ENCODE peak calls at places on chromosomes 5 and 9, in ten cellular contexts. B is astrocyte of the cerebellum, Q is spleen, Y is GM10248, N is Panc1, Z is A549, H is GM13977, X is H9, V is HFF-Myc, O is PC-3. E is an unnamed sample.
A peak's percentile ranks its signal among the peaks of the same experiment; 100 is the strongest.

GRCh38 chr5:98214240-98215051 is 559.0 kb upstream of the RGMB start:
- DNase-seq in Y (no peak), Q (no peak), V (no peak), H (no peak), O (peak; percentile 94), X (no peak), Z (no peak), B (peak; percentile 54), N (no peak), E (no peak)

GRCh38 chr5:27727254-27727653 is 688.9 kb upstream of the CDH9 start:
- DNase-seq in V (no peak), Z (no peak), N (no peak), B (no peak), O (no peak), H (no peak), X (no peak), Q (no peak), Y (no peak), E (no peak)

GRCh38 chr9:93464395-93464794 is 11.0 kb upstream of the FAM120AOS start:
- DNase-seq in X (no peak), B (no peak), Y (peak; percentile 23), H (peak; percentile 16), V (no peak), Z (no peak), Q (no peak), N (no peak), O (no peak), E (no peak)

GRCh38 chr5:21219966-21220365 is 1232.0 kb upstream of the CDH18 start:
- DNase-seq in N (no peak), O (no peak), Z (no peak), Q (no peak), X (no peak), B (no peak), Y (no peak), H (no peak), V (no peak), E (no peak)

GRCh38 chr9:124550080-124550479 is 42.9 kb upstream of the NR5A1 start:
- DNase-seq in V (no peak), B (no peak), X (no peak), Z (no peak), H (no peak), O (no peak), N (no peak), Y (no peak), Q (no peak), E (no peak)

GRCh38 chr5:137714931-137715330 is 21.0 kb downstream of the KLHL3 start:
- DNase-seq in B (no peak), O (no peak), N (no peak), Y (no peak), X (no peak), Q (no peak), H (no peak), V (no peak), Z (no peak), E (no peak)

GRCh38 chr5:137738947-137739346 is 3.1 kb upstream of the KLHL3 start:
- DNase-seq in V (no peak), Y (no peak), H (no peak), N (no peak), O (no peak), Z (no peak), Q (no peak), X (no peak), B (no peak), E (no peak)

GRCh38 chr5:174903333-174903732 is 179.0 kb downstream of the MSX2 start:
- DNase-seq in B (no peak), Q (no peak), V (no peak), X (peak; percentile 49), N (no peak), Y (no peak), O (peak; percentile 3), H (no peak), Z (no peak), E (no peak)

GRCh38 chr9:31542384-31543055 is 841.9 kb upstream of the ACO1 start:
- DNase-seq in Q (no peak), Z (no peak), N (peak; percentile 7), X (peak; percentile 52), B (peak; percentile 12), Y (peak; percentile 22), O (no peak), V (no peak), H (peak; percentile 31), E (no peak)

GRCh38 chr5:34621280-34622045 is 34.7 kb upstream of the RAI14 start:
- DNase-seq in Z (no peak), O (no peak), N (no peak), Q (no peak), H (no peak), B (peak; percentile 23), V (no peak), X (no peak), Y (no peak), E (no peak)

GRCh38 chr5:106331415-106331814 is 1339.3 kb downstream of the EFNA5 start:
- DNase-seq in Q (no peak), Y (no peak), N (no peak), V (peak; percentile 99), O (no peak), X (no peak), H (no peak), Z (no peak), B (peak; percentile 80), E (no peak)

GRCh38 chr5:135137146-135137915 is 103.3 kb upstream of the PITX1 start:
- DNase-seq in Z (no peak), V (no peak), Q (no peak), B (no peak), Y (no peak), X (no peak), H (no peak), N (no peak), O (no peak), E (no peak)

GRCh38 chr9:20463823-20464222 is 158.5 kb downstream of the MLLT3 start:
- DNase-seq in V (no peak), Y (no peak), Z (no peak), Q (no peak), X (no peak), N (no peak), O (no peak), H (no peak), B (no peak), E (no peak)

DNA sequence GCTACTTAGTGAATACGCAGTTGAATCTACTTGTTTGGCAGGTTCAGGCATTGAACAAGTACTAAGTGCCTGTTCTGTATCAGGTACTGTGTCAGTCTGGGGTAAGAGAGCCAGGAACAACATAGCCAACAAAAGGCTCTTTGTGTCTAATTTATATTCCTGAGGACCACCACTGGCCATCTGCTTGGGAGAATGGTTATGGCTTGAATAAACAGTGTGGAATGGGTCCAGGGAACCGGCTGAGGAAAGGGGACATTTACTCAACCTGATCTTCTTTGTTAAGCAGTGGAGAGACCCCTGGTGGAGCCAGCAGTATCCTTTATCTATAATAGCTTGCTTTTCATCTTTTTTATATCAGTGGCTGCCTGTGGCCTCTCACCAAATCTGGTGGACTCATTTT is 38.6 kb downstream of the EXOSC2 start:
- DNase-seq in Q (no peak), Z (no peak), Y (no peak), V (no peak), N (no peak), H (no peak), B (peak; percentile 24), O (no peak), X (no peak), E (no peak)
- TF ChIP-seq CTCF in Q (no peak), Z (peak; percentile 36), Y (no peak), V (peak; percentile 19), N (no peak), H (no peak), B (peak; percentile 26), O (peak; percentile 41), X (peak; percentile 44), E (no peak)

DNA sequence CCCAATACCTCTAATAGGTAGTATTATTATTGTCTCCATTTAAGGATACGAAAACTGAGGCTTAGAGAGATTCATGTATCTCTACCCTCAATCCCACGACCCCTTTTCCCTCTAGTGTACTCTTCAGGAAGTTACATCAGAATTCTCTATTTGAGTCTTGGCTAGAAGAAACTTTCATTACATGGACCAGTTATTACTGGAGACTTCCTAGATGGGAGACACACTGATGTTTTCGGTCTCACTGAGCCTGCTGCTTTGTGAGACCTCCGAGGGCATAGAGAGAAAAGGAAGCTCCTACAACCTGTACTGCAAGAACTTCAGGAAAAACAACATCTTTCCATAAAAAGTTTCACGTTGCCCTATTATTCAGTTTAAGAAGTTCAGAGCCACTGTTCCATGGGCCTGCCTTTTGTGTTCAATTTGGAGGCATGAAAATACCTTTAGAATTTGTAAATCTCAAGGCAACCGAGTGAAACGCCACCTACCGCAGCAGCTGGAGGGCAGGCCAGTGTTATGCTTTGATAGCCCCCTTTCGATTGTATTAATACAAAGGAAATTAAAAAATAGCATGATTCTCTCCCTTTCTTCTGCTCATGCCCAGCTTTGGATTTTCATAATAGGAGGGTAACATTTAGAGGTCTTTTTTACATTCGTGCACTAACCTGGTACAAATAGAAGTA is 223.3 kb downstream of the EBF1 start:
- DNase-seq in H (no peak), Q (no peak), Y (no peak), V (no peak), Z (no peak), X (no peak), B (no peak), N (no peak), O (no peak), E (no peak)
- TF ChIP-seq CTCF in H (no peak), Q (no peak), Y (peak; percentile 24), V (no peak), Z (no peak), X (no peak), B (no peak), N (no peak), O (no peak), E (no peak)

GRCh38 chr9:128323786-128324185 is 1.1 kb downstream of the COQ4 start:
- DNase-seq in X (no peak), Y (no peak), Q (no peak), B (no peak), N (no peak), H (no peak), O (no peak), Z (no peak), V (no peak), E (no peak)

GRCh38 chr9:128321343-128321742 is 904 bp downstream of the TRUB2 start:
- DNase-seq in Y (no peak), V (no peak), Q (no peak), O (no peak), X (no peak), B (no peak), N (no peak), Z (no peak), H (no peak), E (no peak)

GRCh38 chr9:128323192-128323730 is 622 bp downstream of the COQ4 start:
- DNase-seq in Q (no peak), V (no peak), O (no peak), B (no peak), H (peak; percentile 51), X (no peak), Y (no peak), Z (no peak), N (no peak), E (no peak)

GRCh38 chr9:128321879-128322341 is 337 bp downstream of the TRUB2 start:
- DNase-seq in N (no peak), X (no peak), B (no peak), V (no peak), Q (no peak), Y (no peak), Z (no peak), H (no peak), O (no peak), E (no peak)

GRCh38 chr9:128322342-128323191 is at the start of the genes COQ4 and TRUB2:
- DNase-seq in O (peak; percentile 89), V (peak; percentile 77), H (peak; percentile 97), Z (peak; percentile 97), X (peak; percentile 93), Y (peak; percentile 96), B (peak; percentile 87), Q (peak; percentile 97), N (peak; percentile 74), E (peak; percentile 85)
- TF ChIP-seq CTCF in O (no peak), V (no peak), H (no peak), Z (no peak), X (no peak), Y (no peak), B (no peak), Q (no peak), N (no peak), E (no peak)

GRCh38 chr9:69279084-69279729 is 45.8 kb upstream of the ENTREP1 start:
- DNase-seq in H (no peak), X (no peak), Q (no peak), Y (no peak), Z (no peak), B (no peak), N (no peak), V (no peak), O (no peak), E (no peak)
- TF ChIP-seq CTCF in H (no peak), X (no peak), Q (no peak), Y (no peak), Z (no peak), B (no peak), N (no peak), V (no peak), O (no peak), E (no peak)